ENCODE peak calls at places on chromosomes 11 and 22, in four cellular contexts. C is aorta; H is CD8-positive, alpha-beta T cell; K is colonic mucosa. Y is an unnamed sample.
A peak's percentile ranks its signal among the peaks of the same experiment; 100 is the strongest.

GRCh38 chr22:23175817-23176644 is 4.3 kb upstream of the BCR start:
- DNase-seq in H (no peak), K (no peak), C (no peak), Y (no peak)

GRCh38 chr11:12066056-12066798 is 44.2 kb upstream of the MICAL2 start:
- DNase-seq in C (no peak), K (no peak), H (no peak), Y (no peak)

GRCh38 chr11:79080506-79080905 is 360.3 kb downstream of the TENM4 start:
- DNase-seq in K (no peak), H (no peak), C (no peak), Y (no peak)

GRCh38 chr22:39277135-39277607 is 32.4 kb upstream of the PDGFB start:
- DNase-seq in H (no peak), K (no peak), C (no peak), Y (no peak)

GRCh38 chr11:131760191-131760951 is 390.0 kb downstream of the NTM start:
- DNase-seq in H (no peak), K (no peak), C (no peak), Y (no peak)

GRCh38 chr11:2151500-2152257 is 9.3 kb downstream of the INS start:
- DNase-seq in K (peak; percentile 83), H (peak; percentile 83), C (peak; percentile 79), Y (peak; percentile 70)

GRCh38 chr11:11450744-11451362 is 97.8 kb upstream of the CSNK2A3 start:
- DNase-seq in C (no peak), K (no peak), H (no peak), Y (no peak)

GRCh38 chr11:47415949-47416472 is 7.6 kb downstream of the SLC39A13 start:
- DNase-seq in K (peak; percentile 72), C (peak; percentile 94), H (no peak), Y (peak; percentile 86)

GRCh38 chr22:25551396-25551795 is 13.1 kb upstream of the GRK3 start:
- DNase-seq in C (no peak), H (no peak), K (no peak), Y (no peak)

GRCh38 chr11:113255741-113256140 is 58.6 kb upstream of the TTC12 start:
- DNase-seq in H (no peak), K (no peak), C (no peak), Y (no peak)

GRCh38 chr11:36492724-36493304 is 17.3 kb downstream of the TRAF6 start:
- DNase-seq in K (peak; percentile 29), C (no peak), H (no peak), Y (no peak)

GRCh38 chr22:45451988-45452387 is 38.5 kb downstream of the RIBC2 start:
- DNase-seq in K (no peak), C (no peak), H (no peak), Y (no peak)

GRCh38 chr11:1398506-1399235 is 8.9 kb downstream of the BRSK2 start:
- DNase-seq in H (no peak), K (no peak), C (peak; percentile 26), Y (no peak)

GRCh38 chr11:66743271-66743968 is 14.4 kb upstream of the SPTBN2 start:
- DNase-seq in C (no peak), H (no peak), K (peak; percentile 91), Y (no peak)

GRCh38 chr11:123822022-123822421 is 15.9 kb upstream of the OR6M1 start:
- DNase-seq in H (no peak), C (no peak), K (peak; percentile 46), Y (no peak)

GRCh38 chr11:1111545-1112212 is 37.0 kb downstream of the MUC2 start:
- DNase-seq in K (no peak), C (peak; percentile 24), H (no peak), Y (no peak)

GRCh38 chr11:80104196-80104595 is 663.4 kb upstream of the TENM4 start:
- DNase-seq in K (no peak), H (no peak), C (no peak), Y (no peak)

GRCh38 chr11:86182976-86183584 is 61.5 kb upstream of the EED start:
- DNase-seq in H (peak; percentile 57), C (no peak), K (peak; percentile 64), Y (no peak)

GRCh38 chr22:46477967-46478635 is 59.3 kb downstream of the CELSR1 start:
- DNase-seq in K (no peak), C (no peak), H (no peak), Y (no peak)

GRCh38 chr11:61777234-61778090 is 14.9 kb downstream of the TMEM258 start:
- DNase-seq in H (peak; percentile 54), C (no peak), K (peak; percentile 45), Y (no peak)

GRCh38 chr11:63951779-63952536 is 13.2 kb downstream of the NAA40 start:
- DNase-seq in C (no peak), H (peak; percentile 42), K (no peak), Y (no peak)

GRCh38 chr11:63958013-63958412 is 16.4 kb upstream of the COX8A start:
- DNase-seq in H (no peak), K (no peak), C (no peak), Y (no peak)

DNA sequence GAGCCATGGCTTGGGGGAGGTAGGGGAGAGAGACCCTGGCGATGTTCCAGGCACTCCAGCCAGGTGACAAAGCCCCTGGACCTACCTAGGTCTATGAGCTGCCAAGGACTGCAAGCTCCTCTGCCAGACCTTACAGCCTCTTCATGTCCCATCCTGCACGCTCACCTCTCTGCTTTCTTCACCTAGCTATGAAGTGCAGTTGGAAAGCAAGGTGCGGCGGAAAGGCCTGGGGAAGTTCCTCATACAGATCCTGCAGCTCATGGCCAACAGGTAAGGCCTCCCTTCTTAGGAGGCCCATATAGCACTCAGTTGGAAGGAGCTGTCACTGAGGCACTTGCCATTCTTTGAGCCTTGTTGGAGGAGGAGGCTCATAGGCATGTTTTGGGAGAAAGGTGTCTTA is 13.8 kb downstream of the NAA40 start:
- DNase-seq in H (no peak), C (no peak), K (no peak), Y (no peak)
- H3K4me3 ChIP-seq in H (no peak overlapping the region), C (no peak overlapping the region), K (no peak overlapping the region), Y (no peak overlapping the region)

GRCh38 chr11:63845305-63845704 is 6.4 kb downstream of the MARK2 start:
- DNase-seq in C (no peak), H (no peak), K (no peak), Y (no peak)
- H3K36me3 ChIP-seq in C (peaks cover 4% of the 10 kb centered on the region), H (peaks cover 17% of the 10 kb centered on the region), K (no peaks in the 10 kb centered on the region), Y (peaks cover 9% of the 10 kb centered on the region)

GRCh38 chr11:119101367-119101758 is 290 bp downstream of the DPAGT1 start:
- DNase-seq in K (peak; percentile 54), H (no peak), C (no peak), Y (no peak)

GRCh38 chr11:119100246-119100959 is 1.2 kb downstream of the DPAGT1 start:
- DNase-seq in H (no peak), K (no peak), C (peak; percentile 30), Y (no peak)

GRCh38 chr11:119101759-119102423 is at the start of gene DPAGT1:
- DNase-seq in C (peak; percentile 94), K (peak; percentile 94), H (peak; percentile 84), Y (peak; percentile 95)

GRCh38 chr11:119099707-119100106 is 1.9 kb downstream of the DPAGT1 start:
- DNase-seq in K (no peak), C (no peak), H (no peak), Y (no peak)

DNA sequence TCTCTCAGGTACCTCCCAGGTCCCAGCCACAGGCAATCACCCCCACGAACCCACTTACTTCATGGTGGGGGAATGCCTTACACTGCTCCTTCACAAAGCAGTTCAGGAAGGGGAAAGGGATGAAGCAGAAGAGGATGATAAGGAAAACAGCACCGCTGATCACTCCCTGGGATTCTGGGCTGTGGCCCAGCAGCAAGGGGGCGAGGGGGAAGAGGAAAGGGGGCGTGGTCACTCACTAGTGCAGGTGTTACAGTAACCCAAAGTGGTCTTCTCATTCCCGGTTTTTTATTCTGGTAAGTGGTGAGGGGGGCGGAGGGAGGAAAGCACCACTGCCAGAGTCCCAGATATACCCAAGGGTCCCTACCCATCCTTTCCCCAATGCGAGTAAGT is 698 bp downstream of the DPAGT1 start:
- DNase-seq in H (no peak), K (no peak), C (peak; percentile 41), Y (no peak)
- H3K4me3 ChIP-seq in H (peak overlapping the region; percentile 81), K (peak overlapping the region; percentile 86), C (peak overlapping the region; percentile 43), Y (peak overlapping the region; percentile 93)

DNA sequence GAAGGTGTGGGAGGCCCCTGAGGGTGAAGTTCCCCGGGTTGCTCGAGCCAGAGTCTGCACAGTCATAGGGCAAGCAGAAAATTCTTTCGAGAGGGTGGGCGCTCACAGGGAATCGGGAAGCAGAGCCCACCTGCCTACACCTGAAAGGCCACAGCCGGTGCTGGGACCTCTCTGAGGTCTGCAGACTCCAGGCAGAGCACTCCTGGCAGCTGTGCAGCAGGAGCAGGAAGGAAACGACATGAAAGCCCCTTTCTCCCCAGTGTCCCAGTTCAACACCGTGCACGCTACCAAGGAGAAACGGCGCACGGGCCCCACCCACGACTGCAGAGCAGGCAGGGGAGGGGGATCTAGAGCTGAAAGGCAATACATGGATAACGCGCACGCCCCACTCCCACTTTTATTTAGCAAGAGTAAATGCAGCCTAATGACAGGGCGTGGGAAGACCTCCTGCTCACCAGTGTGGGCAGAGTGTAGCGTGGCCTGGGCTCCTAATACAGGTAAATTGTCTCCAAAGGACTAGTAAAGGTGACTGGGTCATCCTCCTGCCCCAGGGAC is 13.5 kb downstream of the DHCR7 start:
- DNase-seq in K (no peak), H (no peak), C (no peak), Y (no peak)
- H3K36me3 ChIP-seq in K (peaks cover 10% of the 10 kb centered on the region), H (peaks cover 2% of the 10 kb centered on the region), C (no peaks in the 10 kb centered on the region), Y (peaks cover 36% of the 10 kb centered on the region)

Y was measured in tibial artery.